ENCODE peak calls at places on chromosomes 11 and 22, in four cellular contexts. A is cardiac muscle cell, B is cardiac fibroblast, O is fibroblast of mammary gland. T is an unnamed sample.

GRCh38 chr22:32909561-32910348 is 108.2 kb downstream of the TIMP3 start:
- DNase-seq in O (no peak), B (no peak), A (no peak), T (no peak)

GRCh38 chr11:46601129-46601528 is 7.3 kb upstream of the AMBRA1 start:
- DNase-seq in O (peak; percentile 59), A (no peak), B (peak; percentile 24), T (no peak)

GRCh38 chr11:36608491-36609199 is 10.6 kb upstream of the RAG2 start:
- DNase-seq in B (no peak), O (no peak), A (no peak), T (no peak)

GRCh38 chr22:20131856-20132685 is 467 bp downstream of the ZDHHC8 start:
- DNase-seq in O (peak; percentile 38), A (no peak), B (no peak), T (no peak)

GRCh38 chr11:44901782-44902181 is 48.9 kb downstream of the TP53I11 start:
- DNase-seq in A (no peak), O (no peak), B (no peak), T (no peak)

GRCh38 chr22:44549701-44550100 is 51.7 kb upstream of the RTL6 start:
- DNase-seq in B (no peak), A (no peak), O (no peak), T (no peak)

GRCh38 chr11:40170076-40170475 is 1289.4 kb downstream of the LRRC4C start:
- DNase-seq in B (no peak), A (no peak), O (no peak), T (no peak)

GRCh38 chr11:62713343-62713742 is 5.9 kb downstream of the GNG3 start:
- DNase-seq in O (no peak), B (no peak), A (no peak), T (no peak)

GRCh38 chr22:50547231-50547851 is 1.6 kb downstream of the KLHDC7B start:
- DNase-seq in O (no peak), A (no peak), B (no peak), T (no peak)

GRCh38 chr22:43407591-43407990 is 4.2 kb upstream of the MPPED1 start:
- DNase-seq in B (no peak), O (no peak), A (no peak), T (peak; percentile 76)

GRCh38 chr11:48093795-48094642 is 113.7 kb downstream of the PTPRJ start:
- DNase-seq in O (peak; percentile 70), A (peak; percentile 66), B (no peak), T (no peak)

GRCh38 chr22:40040927-40041326 is 46.2 kb downstream of the FAM83F start:
- DNase-seq in B (peak; percentile 65), A (peak; percentile 5), O (peak; percentile 74), T (peak; percentile 70)

GRCh38 chr11:6855971-6856542 is 6.8 kb upstream of the OR10A2 start:
- DNase-seq in B (peak; percentile 73), O (peak; percentile 65), A (no peak), T (peak; percentile 19)

GRCh38 chr11:119912214-119912613 is 183.2 kb upstream of the NECTIN1 start:
- DNase-seq in B (no peak), O (no peak), A (no peak), T (no peak)

GRCh38 chr11:124644426-124645280 is 22.0 kb downstream of the TBRG1 start:
- DNase-seq in A (peak; percentile 60), B (peak; percentile 89), O (peak; percentile 74), T (peak; percentile 50)

GRCh38 chr11:34075178-34075820 is 23.8 kb downstream of the CAPRIN1 start:
- DNase-seq in A (no peak), O (peak; percentile 67), B (peak; percentile 61), T (no peak)

GRCh38 chr11:92932023-92932422 is 37.4 kb upstream of the MTNR1B start:
- DNase-seq in O (peak; percentile 4), B (peak; percentile 4), A (no peak), T (no peak)

GRCh38 chr22:41917906-41918791 is 3.3 kb upstream of the SHISA8 start:
- DNase-seq in A (no peak), O (peak; percentile 48), B (peak; percentile 76), T (peak; percentile 64)

GRCh38 chr11:77455740-77456139 is 18.2 kb downstream of the PAK1 start:
- DNase-seq in B (no peak), O (no peak), A (no peak), T (no peak)

GRCh38 chr22:17303840-17304779 is 65.2 kb upstream of the CECR2 start:
- DNase-seq in A (no peak), O (no peak), B (no peak), T (no peak)

GRCh38 chr11:120068114-120068573 is 69.8 kb downstream of the TRIM29 start:
- DNase-seq in B (peak; percentile 40), O (peak; percentile 36), A (no peak), T (peak; percentile 66)

GRCh38 chr11:67484847-67485311 is 2.1 kb downstream of the AIP start:
- DNase-seq in O (no peak), B (no peak), A (no peak), T (no peak)

GRCh38 chr11:16898274-16898985 is 115.8 kb downstream of the PLEKHA7 start:
- DNase-seq in A (no peak), B (no peak), O (no peak), T (no peak)

GRCh38 chr11:67031791-67032561 is 9.0 kb downstream of the SYT12 start:
- DNase-seq in A (no peak), O (peak; percentile 50), B (peak; percentile 68), T (no peak)

GRCh38 chr11:10394229-10395100 is 60.6 kb upstream of the AMPD3 start:
- DNase-seq in O (peak; percentile 47), B (no peak), A (no peak), T (no peak)

GRCh38 chr11:44605068-44605708 is 39.7 kb downstream of the CD82 start:
- DNase-seq in O (no peak), B (no peak), A (no peak), T (no peak)

GRCh38 chr11:91394718-91395414 is 829.8 kb upstream of the FAT3 start:
- DNase-seq in A (no peak), O (no peak), B (no peak), T (peak; percentile 45)

GRCh38 chr22:21632237-21632895 is at the start of gene CCDC116:
- DNase-seq in A (no peak), O (no peak), B (no peak), T (peak; percentile 96)

GRCh38 chr11:49208006-49208721 is at the start of gene FOLH1:
- DNase-seq in B (peak; percentile 7), A (peak; percentile 1), O (peak; percentile 15), T (peak; percentile 11)

GRCh38 chr22:19868773-19869471 is 14.2 kb upstream of the GNB1L start:
- DNase-seq in B (no peak), O (no peak), A (no peak), T (peak; percentile 6)

GRCh38 chr11:34620820-34621792 is at the start of gene EHF:
- DNase-seq in O (no peak), A (no peak), B (peak; percentile 30), T (no peak)

GRCh38 chr11:78000193-78000592 is 5.7 kb upstream of the INTS4 start:
- DNase-seq in O (peak; percentile 77), A (peak; percentile 85), B (peak; percentile 85), T (peak; percentile 63)

GRCh38 chr11:131637469-131638175 is 267.2 kb downstream of the NTM start:
- DNase-seq in B (no peak), O (no peak), A (no peak), T (no peak)

GRCh38 chr11:77819921-77820564 is 479 bp downstream of the RSF1 start:
- DNase-seq in A (peak; percentile 80), B (peak; percentile 28), O (peak; percentile 14), T (peak; percentile 58)

GRCh38 chr11:17687946-17688670 is 31.3 kb upstream of the MYOD1 start:
- DNase-seq in A (no peak), O (no peak), B (no peak), T (no peak)

GRCh38 chr11:13046626-13047570 is 37.8 kb downstream of the RASSF10 start:
- DNase-seq in A (no peak), B (no peak), O (no peak), T (no peak)

GRCh38 chr11:24754406-24754805 is 257.6 kb downstream of the LUZP2 start:
- DNase-seq in A (no peak), B (no peak), O (no peak), T (no peak)

GRCh38 chr22:42074846-42075245 is 798 bp downstream of the PHETA2 start:
- DNase-seq in A (no peak), B (peak; percentile 15), O (no peak), T (no peak)

DNA sequence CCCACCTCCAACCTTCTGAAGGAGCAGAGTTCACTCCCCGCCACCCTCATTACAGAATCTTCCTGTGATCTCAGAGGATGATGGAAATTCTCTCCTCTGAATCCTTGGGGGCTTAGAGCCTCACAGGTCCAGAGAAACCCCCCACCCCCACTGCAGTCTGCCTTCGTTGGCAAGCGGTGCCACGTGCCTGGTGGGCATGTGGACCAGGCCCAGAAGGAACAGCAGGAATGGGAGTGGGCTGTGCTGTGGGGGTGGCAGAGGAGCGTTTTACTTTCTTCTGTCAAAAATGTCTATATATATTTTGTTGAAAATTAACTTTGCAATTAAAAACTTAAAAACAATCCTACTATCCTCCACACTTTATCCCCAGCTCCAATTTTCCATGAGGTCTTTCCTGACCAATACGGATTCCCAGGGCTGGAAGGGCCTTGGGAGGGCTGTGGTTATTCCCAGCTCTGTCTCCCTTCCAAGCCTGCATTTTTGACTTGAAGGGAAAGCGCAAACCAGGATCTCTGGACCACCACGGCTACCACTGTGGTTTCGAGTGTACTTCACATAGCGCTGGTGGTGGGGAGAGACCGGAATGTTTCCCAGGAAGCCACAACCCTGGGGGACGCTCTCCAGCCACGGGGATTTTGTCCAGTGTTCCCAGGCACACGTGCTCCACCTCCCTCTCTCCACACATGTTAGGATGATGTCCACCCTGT is 986 bp upstream of the NPTXR start:
- DNase-seq in B (no peak), O (no peak), A (no peak), T (no peak)
- H3K4me3 ChIP-seq in B (no peak overlapping the region), O (no peak overlapping the region), A (no peak overlapping the region), T (no peak overlapping the region)

GRCh38 chr22:46043339-46043738 is 66.4 kb upstream of the WNT7B start:
- DNase-seq in B (no peak), A (no peak), O (peak; percentile 16), T (no peak)
- H3K4me3 ChIP-seq in B (no peak overlapping the region), A (no peak overlapping the region), O (peak overlapping the region; percentile 49), T (no peak overlapping the region)

DNA sequence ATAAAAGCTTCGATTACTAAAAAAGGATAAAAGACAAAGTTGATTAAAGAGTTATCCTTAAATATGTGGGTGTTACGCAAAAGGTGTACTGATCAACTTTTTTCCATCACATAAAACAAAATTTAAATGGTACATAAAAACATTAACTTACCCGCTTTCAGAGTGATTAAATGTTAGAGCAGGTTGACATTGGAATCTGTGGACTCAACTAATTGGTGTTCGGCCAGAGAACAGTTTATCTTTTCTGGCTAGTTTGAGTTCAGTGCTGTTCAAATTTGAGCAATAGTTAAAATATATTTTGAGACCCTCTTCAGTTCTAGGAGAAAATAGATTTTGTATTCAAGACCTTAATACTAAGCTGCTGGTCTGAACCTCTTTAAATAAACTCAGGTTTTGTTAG is 56.1 kb downstream of the ATM start:
- DNase-seq in A (peak; percentile 8), O (no peak), B (no peak), T (no peak)
- H3K4me3 ChIP-seq in A (no peak overlapping the region), O (no peak overlapping the region), B (no peak overlapping the region), T (no peak overlapping the region)

GRCh38 chr11:63869686-63870085 is 30.8 kb downstream of the MARK2 start:
- DNase-seq in A (no peak), B (no peak), O (no peak), T (no peak)

GRCh38 chr11:63867511-63867910 is 28.6 kb downstream of the MARK2 start:
- DNase-seq in A (no peak), O (no peak), B (no peak), T (no peak)

GRCh38 chr11:63868399-63869064 is 29.6 kb downstream of the MARK2 start:
- DNase-seq in B (no peak), O (no peak), A (no peak), T (no peak)

GRCh38 chr11:63870351-63871197 is 31.7 kb downstream of the MARK2 start:
- DNase-seq in A (no peak), B (no peak), O (peak; percentile 29), T (no peak)

GRCh38 chr11:63869171-63869591 is 30.3 kb downstream of the MARK2 start:
- DNase-seq in O (no peak), B (no peak), A (no peak), T (no peak)
- H3K4me3 ChIP-seq in O (no peak overlapping the region), B (no peak overlapping the region), A (no peak overlapping the region), T (no peak overlapping the region)